ENCODE peak calls at places on chromosomes 1 and 21, in four cellular contexts. One of them, this sample, is unnamed.

GRCh38 chr21:33686386-33686785 is 44.1 kb downstream of the ITSN1 start:
- DNase-seq in GM23248: peak; percentile 16
- DNase-seq in effector memory CD4-positive, alpha-beta T cell: no peak
- DNase-seq in right cardiac atrium: no peak
- DNase-seq in this sample: no peak

GRCh38 chr1:198125995-198126758 is 30.6 kb upstream of the NEK7 start:
- DNase-seq in right cardiac atrium: no peak
- DNase-seq in effector memory CD4-positive, alpha-beta T cell: no peak
- DNase-seq in GM23248: peak; percentile 56
- DNase-seq in this sample: no peak

GRCh38 chr1:55443175-55443933 is 228.2 kb upstream of the USP24 start:
- DNase-seq in GM23248: peak; percentile 99
- DNase-seq in right cardiac atrium: peak; percentile 88
- DNase-seq in effector memory CD4-positive, alpha-beta T cell: no peak
- DNase-seq in this sample: no peak

GRCh38 chr1:229258851-229259110 is 12.1 kb upstream of the RAB4A start:
- DNase-seq in right cardiac atrium: peak; percentile 43
- DNase-seq in effector memory CD4-positive, alpha-beta T cell: no peak
- DNase-seq in GM23248: peak; percentile 46
- DNase-seq in this sample: no peak

GRCh38 chr1:150257624-150258274 is at the start of gene CA14:
- DNase-seq in right cardiac atrium: peak; percentile 64
- DNase-seq in effector memory CD4-positive, alpha-beta T cell: no peak
- DNase-seq in GM23248: no peak
- DNase-seq in this sample: no peak

GRCh38 chr1:26530898-26531598 is 1.5 kb downstream of the RPS6KA1 start:
- DNase-seq in right cardiac atrium: no peak
- DNase-seq in effector memory CD4-positive, alpha-beta T cell: no peak
- DNase-seq in GM23248: peak; percentile 55
- DNase-seq in this sample: no peak

GRCh38 chr1:162292422-162292849 is 84.2 kb downstream of the SPATA46 start:
- DNase-seq in GM23248: peak; percentile 40
- DNase-seq in right cardiac atrium: no peak
- DNase-seq in effector memory CD4-positive, alpha-beta T cell: no peak
- DNase-seq in this sample: no peak

GRCh38 chr1:200875416-200875815 is 2.6 kb downstream of the GPR25 start:
- DNase-seq in GM23248: no peak
- DNase-seq in effector memory CD4-positive, alpha-beta T cell: no peak
- DNase-seq in right cardiac atrium: no peak
- DNase-seq in this sample: peak; percentile 3

GRCh38 chr1:205074084-205074483 is 10.2 kb downstream of the TMEM81 start:
- DNase-seq in right cardiac atrium: no peak
- DNase-seq in effector memory CD4-positive, alpha-beta T cell: no peak
- DNase-seq in GM23248: no peak
- DNase-seq in this sample: no peak

GRCh38 chr1:233668725-233669294 is 54.9 kb downstream of the KCNK1 start:
- DNase-seq in GM23248: peak; percentile 89
- DNase-seq in right cardiac atrium: no peak
- DNase-seq in effector memory CD4-positive, alpha-beta T cell: no peak
- DNase-seq in this sample: no peak

GRCh38 chr1:36523850-36524249 is 41.1 kb upstream of the CSF3R start:
- DNase-seq in right cardiac atrium: no peak
- DNase-seq in effector memory CD4-positive, alpha-beta T cell: no peak
- DNase-seq in GM23248: no peak
- DNase-seq in this sample: no peak

GRCh38 chr1:149979245-149979971 is 31.1 kb downstream of the OTUD7B start:
- DNase-seq in GM23248: no peak
- DNase-seq in effector memory CD4-positive, alpha-beta T cell: no peak
- DNase-seq in right cardiac atrium: no peak
- DNase-seq in this sample: no peak

GRCh38 chr1:2115008-2115921 is 65.1 kb downstream of the PRKCZ start:
- DNase-seq in GM23248: peak; percentile 60
- DNase-seq in right cardiac atrium: peak; percentile 24
- DNase-seq in effector memory CD4-positive, alpha-beta T cell: no peak
- DNase-seq in this sample: no peak

GRCh38 chr1:86860424-86860823 is 53.5 kb downstream of the SELENOF start:
- DNase-seq in effector memory CD4-positive, alpha-beta T cell: no peak
- DNase-seq in right cardiac atrium: no peak
- DNase-seq in GM23248: no peak
- DNase-seq in this sample: no peak

GRCh38 chr1:205578780-205579571 is 52.8 kb downstream of the ELK4 start:
- DNase-seq in right cardiac atrium: no peak
- DNase-seq in GM23248: no peak
- DNase-seq in effector memory CD4-positive, alpha-beta T cell: no peak
- DNase-seq in this sample: no peak

GRCh38 chr1:217017172-217017571 is 293.9 kb upstream of the ESRRG start:
- DNase-seq in GM23248: no peak
- DNase-seq in right cardiac atrium: no peak
- DNase-seq in effector memory CD4-positive, alpha-beta T cell: no peak
- DNase-seq in this sample: no peak

GRCh38 chr21:45556645-45557601 is 14.7 kb upstream of the SLC19A1 start:
- DNase-seq in effector memory CD4-positive, alpha-beta T cell: no peak
- DNase-seq in right cardiac atrium: peak; percentile 70
- DNase-seq in GM23248: peak; percentile 44
- DNase-seq in this sample: no peak

GRCh38 chr1:229432905-229433304 is 989 bp downstream of the ACTA1 start:
- DNase-seq in effector memory CD4-positive, alpha-beta T cell: no peak
- DNase-seq in right cardiac atrium: no peak
- DNase-seq in GM23248: no peak
- DNase-seq in this sample: no peak

This sample was measured in central memory CD8-positive, alpha-beta T cell.